ENCODE peak calls at places on chromosomes 16 and 17, in seven cellular contexts. B, R, M, D, C, L and P are unnamed samples.

GRCh38 chr16:85387171-85387507 is 226.0 kb upstream of the GSE1 start:
- DNase-seq in B (no peak), R (no peak), M (no peak), D (no peak), C (peak; percentile 14), L (no peak), P (no peak)

GRCh38 chr16:69498926-69499325 is 66.8 kb upstream of the NFAT5 start:
- DNase-seq in B (no peak), R (no peak), M (no peak), D (no peak), C (no peak), L (no peak), P (no peak)

GRCh38 chr17:64709481-64709880 is 47.4 kb upstream of the SMURF2 start:
- DNase-seq in B (no peak), R (no peak), M (no peak), D (no peak), C (no peak), L (no peak), P (no peak)

GRCh38 chr17:44830359-44831269 is 527 bp upstream of the GJC1 start:
- DNase-seq in B (no peak), R (peak; percentile 45), M (peak; percentile 63), D (no peak), C (no peak), L (peak; percentile 16), P (peak; percentile 52)

GRCh38 chr16:50114357-50115129 is 38.6 kb upstream of the TENT4B start:
- DNase-seq in B (no peak), R (no peak), M (peak; percentile 47), D (no peak), C (no peak), L (no peak), P (no peak)

GRCh38 chr17:56594528-56595418 is 1.3 kb downstream of the NOG start:
- DNase-seq in B (peak; percentile 3), R (no peak), M (peak; percentile 35), D (no peak), C (peak; percentile 50), L (peak; percentile 23), P (peak; percentile 31)

GRCh38 chr16:8972843-8973586 is 9.3 kb upstream of the USP7 start:
- DNase-seq in B (peak; percentile 68), R (no peak), M (peak; percentile 58), D (no peak), C (no peak), L (no peak), P (no peak)

GRCh38 chr17:7220593-7221280 is 999 bp downstream of the ACADVL start:
- DNase-seq in B (peak; percentile 67), R (peak; percentile 73), M (peak; percentile 77), D (no peak), C (peak; percentile 76), L (peak; percentile 51), P (peak; percentile 76)

GRCh38 chr16:20073203-20074088 is at the start of gene GPR139:
- DNase-seq in B (no peak), R (no peak), M (no peak), D (no peak), C (no peak), L (no peak), P (no peak)

GRCh38 chr17:38870259-38871165 is 654 bp downstream of the LASP1 start:
- DNase-seq in B (peak; percentile 53), R (no peak), M (peak; percentile 88), D (no peak), C (peak; percentile 87), L (peak; percentile 62), P (peak; percentile 42)

GRCh38 chr16:28202147-28202746 is 9.5 kb downstream of the XPO6 start:
- DNase-seq in B (no peak), R (no peak), M (no peak), D (no peak), C (no peak), L (no peak), P (no peak)

GRCh38 chr16:19375561-19376158 is 42.0 kb upstream of the TMC5 start:
- DNase-seq in B (peak; percentile 67), R (peak; percentile 75), M (peak; percentile 72), D (peak; percentile 60), C (no peak), L (peak; percentile 17), P (peak; percentile 62)

GRCh38 chr16:14569213-14569612 is 60.8 kb downstream of the PARN start:
- DNase-seq in B (no peak), R (no peak), M (no peak), D (no peak), C (no peak), L (no peak), P (no peak)

GRCh38 chr16:85534536-85535351 is 78.4 kb upstream of the GSE1 start:
- DNase-seq in B (no peak), R (no peak), M (no peak), D (no peak), C (no peak), L (no peak), P (no peak)

GRCh38 chr17:45867171-45867570 is 22.5 kb downstream of the SPPL2C start:
- DNase-seq in B (no peak), R (no peak), M (no peak), D (no peak), C (no peak), L (no peak), P (no peak)

GRCh38 chr16:49592507-49593422 is 219.2 kb downstream of the C16orf78 start:
- DNase-seq in B (peak; percentile 32), R (peak; percentile 41), M (peak; percentile 51), D (peak; percentile 12), C (no peak), L (peak; percentile 34), P (peak; percentile 52)

GRCh38 chr17:48997103-48997826 is at the start of gene IGF2BP1:
- DNase-seq in B (peak; percentile 18), R (peak; percentile 73), M (peak; percentile 88), D (no peak), C (no peak), L (peak; percentile 34), P (peak; percentile 97)

GRCh38 chr16:69564845-69565610 is 738 bp upstream of the NFAT5 start:
- DNase-seq in B (no peak), R (peak; percentile 11), M (peak; percentile 23), D (no peak), C (no peak), L (peak; percentile 33), P (no peak)

GRCh38 chr16:85083051-85083639 is 29.1 kb downstream of the CIBAR2 start:
- DNase-seq in B (no peak), R (no peak), M (no peak), D (no peak), C (no peak), L (no peak), P (no peak)

GRCh38 chr16:11717811-11718210 is 24.8 kb downstream of the TXNDC11 start:
- DNase-seq in B (no peak), R (no peak), M (no peak), D (no peak), C (no peak), L (no peak), P (no peak)

GRCh38 chr16:702341-702740 is 3.3 kb downstream of the FBXL16 start:
- DNase-seq in B (no peak), R (no peak), M (no peak), D (no peak), C (no peak), L (no peak), P (no peak)

GRCh38 chr16:48013476-48013875 is 142.3 kb downstream of the ABCC12 start:
- DNase-seq in B (no peak), R (peak; percentile 22), M (no peak), D (no peak), C (no peak), L (no peak), P (peak; percentile 82)

GRCh38 chr17:44039829-44040635 is 25.3 kb upstream of the TMEM101 start:
- DNase-seq in B (no peak), R (no peak), M (no peak), D (no peak), C (no peak), L (no peak), P (no peak)

GRCh38 chr16:81544261-81544660 is 99.7 kb downstream of the CMIP start:
- DNase-seq in B (no peak), R (no peak), M (no peak), D (no peak), C (peak; percentile 46), L (no peak), P (no peak)

GRCh38 chr17:37585066-37585465 is 24.2 kb downstream of the SYNRG start:
- DNase-seq in B (no peak), R (no peak), M (no peak), D (no peak), C (no peak), L (no peak), P (no peak)

GRCh38 chr17:58621174-58621573 is 70.7 kb downstream of the TEX14 start:
- DNase-seq in B (no peak), R (no peak), M (no peak), D (no peak), C (no peak), L (no peak), P (no peak)

GRCh38 chr16:67708368-67708771 is 10.7 kb downstream of the GFOD2 start:
- DNase-seq in B (peak; percentile 70), R (no peak), M (peak; percentile 89), D (no peak), C (no peak), L (no peak), P (no peak)

GRCh38 chr16:54282202-54282922 is 4.2 kb downstream of the IRX3 start:
- DNase-seq in B (peak; percentile 29), R (peak; percentile 37), M (peak; percentile 19), D (peak; percentile 15), C (peak; percentile 78), L (no peak), P (peak; percentile 60)
- H3K4me3 ChIP-seq in B (no peak overlapping the region), R (peak overlapping the region; percentile 5), M (no peak overlapping the region), D (no peak overlapping the region), C (peak overlapping the region; percentile 60), L (no peak overlapping the region), P (peak overlapping the region; percentile 15)

DNA sequence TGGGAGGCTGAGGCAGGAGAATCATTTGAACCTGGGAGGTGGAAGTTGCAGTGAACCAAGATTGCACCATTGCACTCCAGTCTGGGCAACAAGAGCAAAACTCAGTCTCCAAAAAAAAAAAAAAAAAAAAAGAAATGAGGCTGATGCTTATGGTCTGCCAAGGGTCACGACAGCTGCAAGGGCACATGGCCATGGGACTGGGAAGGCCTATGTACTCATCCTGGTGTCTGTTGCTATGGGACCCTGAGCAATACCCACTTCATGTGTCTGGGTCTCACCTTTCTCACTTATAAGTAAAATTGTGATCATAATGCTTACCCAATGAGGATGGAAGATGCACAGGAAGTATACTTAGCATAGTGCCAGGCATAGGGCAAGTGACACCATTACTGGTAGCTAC is 16.6 kb downstream of the MIEF2 start:
- DNase-seq in B (no peak), R (no peak), M (no peak), D (no peak), C (no peak), L (no peak), P (no peak)
- H3K4me3 ChIP-seq in B (no peak overlapping the region), R (no peak overlapping the region), M (no peak overlapping the region), D (no peak overlapping the region), C (no peak overlapping the region), L (no peak overlapping the region), P (no peak overlapping the region)

GRCh38 chr17:2211661-2212327 is 91.8 kb downstream of the SMG6 start:
- DNase-seq in B (no peak), R (no peak), M (no peak), D (no peak), C (no peak), L (no peak), P (no peak)
- H3K4me3 ChIP-seq in B (no peak overlapping the region), R (no peak overlapping the region), M (no peak overlapping the region), D (no peak overlapping the region), C (no peak overlapping the region), L (no peak overlapping the region), P (no peak overlapping the region)

DNA sequence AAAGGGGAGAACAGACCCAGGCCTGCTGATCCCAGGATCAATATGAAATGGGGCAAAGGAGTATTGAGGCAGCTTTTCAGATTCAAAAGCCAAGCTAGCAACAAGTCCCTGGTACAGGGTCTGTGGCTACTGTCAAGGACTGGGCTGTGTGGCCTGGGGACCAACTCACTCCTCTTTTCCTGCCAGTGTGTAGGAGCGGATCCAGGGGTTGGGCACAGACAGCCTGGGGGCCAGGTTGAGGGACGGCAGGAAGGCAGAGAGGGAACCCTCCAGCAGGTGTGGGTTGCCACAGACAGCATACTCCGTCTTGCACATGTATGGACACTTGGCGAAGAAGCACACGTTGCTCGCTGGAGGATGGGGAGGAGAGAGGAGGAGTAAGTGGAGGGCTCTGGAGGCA is 29.6 kb downstream of the PRKAR1A start:
- DNase-seq in B (no peak), R (no peak), M (no peak), D (no peak), C (no peak), L (no peak), P (no peak)
- H3K4me3 ChIP-seq in B (no peak overlapping the region), R (no peak overlapping the region), M (no peak overlapping the region), D (no peak overlapping the region), C (no peak overlapping the region), L (no peak overlapping the region), P (no peak overlapping the region)